ENCODE peak calls at places on chromosomes 11 and 22, in five cellular contexts. X is GM23338, U is neural progenitor cell, V is OCI-LY7, Z is spleen. N is an unnamed sample.

GRCh38 chr11:110147965-110148709 is 54.9 kb downstream of the ZC3H12C start:
- DNase-seq in X (no peak), V (no peak), U (no peak), Z (no peak), N (no peak)

GRCh38 chr11:118010738-118011461 is 24.7 kb downstream of the IL10RA start:
- DNase-seq in Z (peak), U (no peak), V (peak), X (no peak), N (no peak)

GRCh38 chr22:17990942-17991341 is 33.4 kb downstream of the MICAL3 start:
- DNase-seq in X (no peak), V (peak), U (no peak), Z (peak), N (no peak)

GRCh38 chr11:23765862-23766261 is 731.0 kb upstream of the LUZP2 start:
- DNase-seq in Z (no peak), U (no peak), X (no peak), V (no peak), N (no peak)

GRCh38 chr11:7635137-7635536 is 38.2 kb downstream of the CYB5R2 start:
- DNase-seq in V (no peak), X (no peak), Z (no peak), U (no peak), N (no peak)

GRCh38 chr22:35555351-35555915 is 14.8 kb downstream of the RASD2 start:
- DNase-seq in Z (no peak), X (no peak), V (no peak), U (no peak), N (no peak)

GRCh38 chr11:15202626-15203025 is 87.9 kb downstream of the INSC start:
- DNase-seq in Z (no peak), V (no peak), X (no peak), U (no peak), N (no peak)

GRCh38 chr11:122042981-122043380 is 73.0 kb downstream of the BLID start:
- DNase-seq in V (no peak), U (no peak), Z (no peak), X (no peak), N (no peak)

GRCh38 chr11:44608654-44609027 is 43.2 kb downstream of the CD82 start:
- DNase-seq in Z (no peak), U (no peak), V (no peak), X (no peak), N (no peak)

GRCh38 chr22:20494978-20495860 is at the start of gene KLHL22:
- DNase-seq in V (peak), Z (no peak), U (no peak), X (peak), N (peak)

GRCh38 chr11:99687320-99687719 is 666.6 kb downstream of the CNTN5 start:
- DNase-seq in U (no peak), X (no peak), Z (no peak), V (no peak), N (no peak)
- TF ChIP-seq CTCF in U (no peak), X (peak), Z (no peak), V (no peak), N (no peak)

GRCh38 chr11:74731301-74732094 is at the start of gene CHRDL2:
- DNase-seq in X (peak), V (no peak), Z (no peak), U (peak), N (no peak)
- H3K4me3 ChIP-seq in X (peak), V (no peak), Z (no peak), U (peak), N (peak)

GRCh38 chr11:78338138-78338537 is 79.5 kb downstream of the GAB2 start:
- DNase-seq in V (no peak), X (no peak), Z (no peak), U (no peak), N (no peak)
- H3K27ac ChIP-seq in V (no peak), X (no peak), Z (no peak), U (no peak), N (no peak)

GRCh38 chr11:79087957-79088318 is 352.9 kb downstream of the TENM4 start:
- DNase-seq in X (no peak), U (no peak), Z (no peak), V (no peak), N (no peak)
- TF ChIP-seq CTCF in X (no peak), U (no peak), Z (no peak), V (no peak), N (peak)

GRCh38 chr11:68841718-68842426 is at the start of gene CPT1A:
- DNase-seq in U (peak), Z (peak), V (peak), X (peak), N (no peak)
- H3K4me3 ChIP-seq in U (peak), Z (peak), V (peak), X (peak), N (no peak)

DNA sequence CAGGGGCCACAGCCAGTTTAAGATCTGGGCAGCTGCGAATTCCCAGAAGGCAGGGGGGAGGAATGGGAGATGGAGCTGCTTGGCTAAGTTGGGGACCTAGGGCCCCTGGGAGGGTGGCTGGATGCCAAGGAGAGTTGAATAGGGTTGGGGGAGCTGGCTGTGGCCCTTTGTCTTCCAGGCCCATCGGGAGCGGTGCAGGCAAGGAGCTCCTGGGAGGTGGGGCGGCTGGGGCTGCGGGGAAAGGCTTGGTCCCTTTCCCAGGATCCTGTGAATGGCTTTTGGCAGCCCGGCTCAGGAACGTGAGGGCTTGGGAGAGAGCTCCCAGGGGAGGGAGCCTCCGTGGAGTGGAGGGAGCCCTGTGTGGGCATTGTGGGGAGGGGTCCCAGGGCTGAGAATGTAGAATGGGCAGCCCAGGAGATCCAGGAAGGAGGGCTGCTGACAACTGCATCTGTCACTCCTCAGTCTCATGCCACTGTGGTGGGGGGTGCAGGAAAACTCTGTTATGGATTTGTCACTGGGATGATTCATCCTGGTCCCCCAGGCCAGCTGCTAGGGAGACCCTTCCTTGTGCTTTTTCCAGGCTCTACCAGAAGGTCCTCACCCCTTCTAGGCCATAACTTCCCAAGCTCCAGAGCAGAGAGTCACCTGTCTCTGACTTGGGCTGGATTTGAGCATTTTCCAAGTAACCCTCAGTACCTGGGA is 6.0 kb downstream of the FREY1 start:
- DNase-seq in U (peak), Z (no peak), V (no peak), X (peak), N (no peak)
- H3K27ac ChIP-seq in U (no peak), Z (no peak), V (no peak), X (no peak), N (no peak)